ENCODE peak calls at places on chromosomes 2 and 18, in seven cellular contexts. Z is hepatocyte, D is neural progenitor cell, K is GM23248, W is GM23338, L is MM.1S, O is HCT116. U is an unnamed sample.

GRCh38 chr18:63159590-63159989 is 160.0 kb downstream of the BCL2 start:
- DNase-seq in Z (no peak), D (no peak), K (no peak), W (no peak), L (peak), O (no peak), U (no peak)

GRCh38 chr18:76923485-76924085 is 101.2 kb downstream of the ZNF236 start:
- DNase-seq in Z (peak), D (peak), K (peak), W (peak), L (no peak), O (peak), U (peak)

GRCh38 chr2:65265090-65266045 is 37.7 kb downstream of the ACTR2 start:
- DNase-seq in Z (peak), D (peak), K (peak), W (peak), L (peak), O (peak), U (peak)

GRCh38 chr2:203586151-203586550 is 51.0 kb upstream of the RAPH1 start:
- DNase-seq in Z (no peak), D (no peak), K (peak), W (no peak), L (no peak), O (no peak), U (no peak)

GRCh38 chr2:240595381-240596079 is 9.0 kb downstream of the CAPN10 start:
- DNase-seq in Z (no peak), D (peak), K (peak), W (peak), L (no peak), O (no peak), U (no peak)

GRCh38 chr2:240593026-240593702 is 6.6 kb downstream of the CAPN10 start:
- DNase-seq in Z (no peak), D (no peak), K (no peak), W (no peak), L (no peak), O (no peak), U (no peak)

GRCh38 chr2:157935378-157935726 is 59.2 kb upstream of the ACVR1 start:
- DNase-seq in Z (no peak), D (no peak), K (no peak), W (no peak), L (no peak), O (no peak), U (peak)

GRCh38 chr18:37287601-37288000 is 278.0 kb downstream of the CELF4 start:
- DNase-seq in Z (no peak), D (no peak), K (no peak), W (no peak), L (no peak), O (no peak), U (no peak)

GRCh38 chr2:150532883-150533282 is 45.4 kb upstream of the RND3 start:
- DNase-seq in Z (no peak), D (no peak), K (peak), W (no peak), L (no peak), O (no peak), U (peak)

GRCh38 chr18:39389800-39390379 is 1824.3 kb upstream of the CELF4 start:
- DNase-seq in Z (no peak), D (peak), K (no peak), W (peak), L (no peak), O (no peak), U (no peak)

GRCh38 chr18:63762518-63762917 is 12.7 kb upstream of the SERPINB7 start:
- DNase-seq in Z (no peak), D (no peak), K (peak), W (no peak), L (no peak), O (no peak), U (peak)

GRCh38 chr2:195316485-195316884 is 340.5 kb upstream of the SLC39A10 start:
- DNase-seq in Z (no peak), D (no peak), K (no peak), W (no peak), L (no peak), O (no peak), U (no peak)

GRCh38 chr2:99458529-99458928 is 31.3 kb downstream of the REV1 start:
- DNase-seq in Z (no peak), D (no peak), K (no peak), W (no peak), L (no peak), O (no peak), U (no peak)

GRCh38 chr18:67310826-67311225 is 205.7 kb downstream of the DSEL start:
- DNase-seq in Z (no peak), D (no peak), K (peak), W (no peak), L (no peak), O (no peak), U (peak)

GRCh38 chr2:232937278-232937906 is 67.3 kb downstream of the SNORC start:
- DNase-seq in Z (peak), D (no peak), K (peak), W (no peak), L (no peak), O (no peak), U (peak)

GRCh38 chr2:59463401-59463800 is 1090.1 kb downstream of the BCL11A start:
- DNase-seq in Z (no peak), D (peak), K (no peak), W (peak), L (no peak), O (no peak), U (no peak)

GRCh38 chr2:101975171-101975870 is 16.4 kb upstream of the IL1R2 start:
- DNase-seq in Z (no peak), D (no peak), K (no peak), W (no peak), L (no peak), O (no peak), U (no peak)

GRCh38 chr2:105575626-105576025 is 169.1 kb upstream of the NCK2 start:
- DNase-seq in Z (no peak), D (no peak), K (peak), W (no peak), L (peak), O (no peak), U (no peak)

GRCh38 chr2:105746177-105747080 is 1.7 kb downstream of the NCK2 start:
- DNase-seq in Z (peak), D (peak), K (no peak), W (peak), L (peak), O (no peak), U (peak)

GRCh38 chr2:230137902-230138539 is 69.3 kb upstream of the SLC16A14 start:
- DNase-seq in Z (no peak), D (no peak), K (no peak), W (no peak), L (no peak), O (no peak), U (peak)

GRCh38 chr2:29485631-29486030 is 370.4 kb downstream of the CLIP4 start:
- DNase-seq in Z (no peak), D (no peak), K (no peak), W (no peak), L (no peak), O (no peak), U (no peak)

GRCh38 chr2:240902615-240903041 is 3.5 kb upstream of the CROCC2 start:
- DNase-seq in Z (peak), D (no peak), K (no peak), W (no peak), L (no peak), O (no peak), U (no peak)

GRCh38 chr2:43758738-43759137 is 15.1 kb upstream of the DYNC2LI1 start:
- DNase-seq in Z (no peak), D (no peak), K (peak), W (no peak), L (no peak), O (no peak), U (peak)

DNA sequence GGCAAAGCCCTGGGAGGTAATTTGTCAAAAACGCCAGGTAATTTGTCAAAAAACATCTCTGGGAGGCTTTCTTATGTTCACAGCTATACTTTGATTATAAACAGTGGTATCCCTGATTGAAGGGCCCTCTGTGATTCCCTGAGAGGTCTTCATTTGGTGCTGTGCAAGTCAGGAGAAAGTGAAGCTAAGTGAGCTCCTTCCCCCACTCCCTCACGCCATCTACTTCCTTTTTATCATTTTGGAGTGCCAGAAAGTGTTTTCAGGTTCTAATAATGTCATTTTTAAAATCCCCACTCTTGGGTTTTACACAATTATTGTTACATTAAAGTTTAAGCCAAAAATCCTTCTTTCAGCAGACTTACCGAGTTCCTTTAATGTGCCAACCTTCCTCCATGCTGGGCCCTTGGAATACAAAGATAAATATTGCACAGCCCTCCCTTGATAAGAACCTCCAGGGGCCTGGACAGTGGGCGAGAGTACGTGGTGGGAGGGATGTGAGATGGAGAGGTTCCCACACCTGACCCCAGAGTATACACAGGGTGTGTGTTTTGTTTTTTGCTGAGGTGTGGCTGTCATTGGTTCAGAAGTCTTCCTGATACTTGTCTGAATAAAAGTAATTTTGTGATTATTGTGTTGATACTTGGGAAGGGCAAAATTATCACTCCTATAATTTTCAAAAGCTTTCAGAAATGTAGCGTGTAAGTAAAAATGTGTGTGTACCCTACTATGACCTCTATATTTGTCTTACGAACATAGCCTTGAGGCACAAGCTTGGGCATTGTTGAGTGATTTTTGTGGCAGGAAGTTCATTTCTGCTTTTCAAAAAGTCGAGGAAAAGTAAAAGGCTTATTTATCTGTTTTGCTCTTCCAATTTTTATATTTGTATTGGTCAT is 8.1 kb downstream of the MAPRE2 start:
- DNase-seq in Z (no peak), D (no peak), K (no peak), W (no peak), L (no peak), O (no peak), U (no peak)
- TF ChIP-seq EZH2phosphoT487 in Z (no peak), D (no peak), K (no peak), W (no peak), L (no peak), O (no peak), U (no peak)

GRCh38 chr2:10208736-10209135 is 86.2 kb downstream of the RRM2 start:
- DNase-seq in Z (no peak), D (no peak), K (no peak), W (no peak), L (no peak), O (no peak), U (no peak)
- TF ChIP-seq EZH2phosphoT487 in Z (no peak), D (no peak), K (no peak), W (no peak), L (no peak), O (no peak), U (no peak)

GRCh38 chr2:186641807-186642321 is 52.0 kb upstream of the FAM171B start:
- DNase-seq in Z (peak), D (peak), K (peak), W (peak), L (peak), O (peak), U (peak)
- TF ChIP-seq EZH2phosphoT487 in Z (no peak), D (no peak), K (no peak), W (no peak), L (no peak), O (no peak), U (no peak)

GRCh38 chr2:9221223-9221622 is 14.6 kb downstream of the ASAP2 start:
- DNase-seq in Z (no peak), D (no peak), K (peak), W (no peak), L (no peak), O (no peak), U (no peak)
- TF ChIP-seq EZH2phosphoT487 in Z (no peak), D (no peak), K (no peak), W (no peak), L (no peak), O (no peak), U (no peak)

GRCh38 chr2:190740449-190740848 is 91.6 kb downstream of the NAB1 start:
- DNase-seq in Z (no peak), D (no peak), K (no peak), W (no peak), L (no peak), O (no peak), U (no peak)
- TF ChIP-seq EZH2phosphoT487 in Z (no peak), D (no peak), K (no peak), W (no peak), L (no peak), O (no peak), U (no peak)

DNA sequence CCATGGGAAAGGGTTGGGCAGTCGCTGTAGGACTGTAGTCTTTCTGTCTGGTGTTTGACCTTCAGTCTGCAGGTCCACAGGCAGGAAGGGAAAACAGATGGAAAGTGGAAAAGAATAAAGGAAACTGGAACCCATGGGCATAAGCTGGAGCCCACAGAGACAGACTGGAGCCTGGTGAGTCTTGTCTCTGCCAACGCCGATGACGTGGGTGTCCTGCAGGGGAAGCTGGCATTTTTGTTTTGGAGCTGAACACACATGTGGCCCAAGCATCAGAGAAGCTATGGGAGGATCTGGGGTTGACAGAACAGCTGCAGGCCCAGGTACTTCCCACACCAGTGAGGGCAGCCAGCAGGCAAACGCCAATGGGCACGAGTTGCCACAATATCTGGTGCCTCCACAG is 28.2 kb upstream of the SOCS6 start:
- DNase-seq in Z (no peak), D (no peak), K (no peak), W (no peak), L (no peak), O (no peak), U (no peak)
- TF ChIP-seq EZH2phosphoT487 in Z (no peak), D (no peak), K (no peak), W (no peak), L (no peak), O (no peak), U (no peak)

GRCh38 chr2:46540496-46541342 is 61.4 kb downstream of the TMEM247 start:
- DNase-seq in Z (peak), D (no peak), K (peak), W (no peak), L (no peak), O (no peak), U (peak)
- TF ChIP-seq EZH2phosphoT487 in Z (no peak), D (no peak), K (peak), W (no peak), L (no peak), O (no peak), U (no peak)

DNA sequence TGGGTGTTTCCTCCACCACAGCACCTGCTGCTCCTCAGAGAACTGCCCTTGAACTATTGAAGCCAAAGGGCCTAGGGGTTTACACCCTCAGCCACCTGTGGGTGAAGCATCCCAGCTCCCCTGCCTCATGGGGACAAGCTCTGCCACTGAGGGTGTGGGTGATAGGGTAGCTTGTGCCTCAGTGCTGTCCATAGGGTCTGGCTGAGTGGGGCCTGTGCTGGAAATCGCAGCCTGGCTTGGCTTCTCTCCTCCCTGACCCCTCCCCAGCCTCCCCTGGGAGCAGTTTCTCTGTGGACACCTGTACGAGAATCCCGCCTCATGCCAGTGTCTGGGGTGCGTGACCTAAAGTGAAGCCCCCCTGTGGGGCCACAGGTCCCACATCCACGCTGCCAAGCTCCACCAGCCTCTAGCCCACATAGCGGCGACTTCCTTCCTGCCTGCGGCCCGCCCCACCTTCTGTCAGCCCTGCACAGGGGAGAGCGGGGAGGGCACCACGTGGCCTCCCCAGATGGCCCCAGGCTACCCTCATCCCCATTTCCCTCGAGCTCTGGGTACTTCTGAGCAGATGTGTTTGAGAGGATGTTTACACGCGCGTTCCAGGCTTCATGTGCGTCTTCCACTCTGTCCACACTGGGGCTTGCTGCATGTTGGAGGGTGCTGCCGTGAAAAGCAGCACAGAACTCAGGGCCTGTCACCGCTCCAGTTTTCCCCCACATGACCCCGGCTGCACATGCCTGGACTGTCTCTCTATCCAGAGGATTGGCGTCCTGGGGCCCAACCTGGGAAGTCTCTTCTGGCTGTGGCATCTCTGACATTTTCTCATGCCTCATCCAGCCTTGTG is 146.6 kb upstream of the TWIST2 start:
- DNase-seq in Z (no peak), D (no peak), K (no peak), W (no peak), L (no peak), O (no peak), U (no peak)
- TF ChIP-seq EZH2phosphoT487 in Z (no peak), D (no peak), K (no peak), W (no peak), L (no peak), O (no peak), U (no peak)